ENCODE peak calls at places on chromosomes 12 and 14, in ten cellular contexts. U is GM23248; T is foreskin fibroblast; K is RPMI8226; N is astrocyte of the spinal cord; R is HTR-8/SVneo; G is activated CD8-positive, alpha-beta memory T cell treated with anti-CD3 and anti-CD28 coated beads for 1 hour; F is stimulated activated naive CD8-positive, alpha-beta T cell treated with anti-CD3 and anti-CD28 coated beads, Interleukin-15, amount 100 ng/mL, for 72 hours; C is non-pigmented ciliary epithelial cell; X is KBM-7. S is an unnamed sample.

GRCh38 chr14:54177861-54178591 is 218.8 kb upstream of the CDKN3 start:
- DNase-seq in U (peak), T (no peak), K (no peak), N (peak), R (no peak), G (no peak), F (no peak), C (no peak), X (no peak), S (no peak)

GRCh38 chr14:50062438-50063039 is 53.8 kb downstream of the VCPKMT start:
- DNase-seq in U (peak), T (peak), K (peak), N (peak), R (peak), G (peak), F (peak), C (peak), X (peak), S (no peak)

GRCh38 chr12:34291426-34291901 is 269.2 kb downstream of the ALG10 start:
- DNase-seq in U (no peak), T (no peak), K (no peak), N (no peak), R (no peak), G (no peak), F (no peak), C (no peak), X (no peak), S (no peak)

GRCh38 chr12:48969160-48969771 is 2.3 kb downstream of the WNT10B start:
- DNase-seq in U (no peak), T (no peak), K (no peak), N (no peak), R (no peak), G (no peak), F (no peak), C (no peak), X (no peak), S (no peak)

GRCh38 chr14:99318091-99318958 is 46.3 kb upstream of the BCL11B start:
- DNase-seq in U (no peak), T (no peak), K (no peak), N (no peak), R (no peak), G (no peak), F (no peak), C (no peak), X (no peak), S (no peak)

GRCh38 chr12:47299586-47299985 is 219.8 kb upstream of the AMIGO2 start:
- DNase-seq in U (no peak), T (no peak), K (no peak), N (no peak), R (no peak), G (no peak), F (no peak), C (no peak), X (no peak), S (no peak)

GRCh38 chr12:47767197-47767724 is 5.8 kb upstream of the SLC48A1 start:
- DNase-seq in U (peak), T (no peak), K (peak), N (no peak), R (no peak), G (peak), F (peak), C (no peak), X (no peak), S (peak)

GRCh38 chr14:95069018-95069417 is 88.3 kb downstream of the DICER1 start:
- DNase-seq in U (no peak), T (no peak), K (no peak), N (no peak), R (no peak), G (no peak), F (no peak), C (no peak), X (no peak), S (no peak)

GRCh38 chr12:91781114-91781513 is 364.5 kb downstream of the BTG1 start:
- DNase-seq in U (peak), T (no peak), K (no peak), N (peak), R (no peak), G (no peak), F (no peak), C (no peak), X (no peak), S (no peak)

GRCh38 chr14:69501362-69501964 is 16.9 kb downstream of the PLEKHD1 start:
- DNase-seq in U (no peak), T (no peak), K (no peak), N (peak), R (no peak), G (no peak), F (no peak), C (no peak), X (no peak), S (no peak)

GRCh38 chr12:7189398-7190267 is at the start of gene PEX5:
- DNase-seq in U (peak), T (peak), K (peak), N (peak), R (peak), G (peak), F (peak), C (peak), X (peak), S (peak)

GRCh38 chr12:5376591-5377207 is 55.2 kb upstream of the NTF3 start:
- DNase-seq in U (no peak), T (no peak), K (peak), N (no peak), R (no peak), G (no peak), F (no peak), C (no peak), X (no peak), S (no peak)

GRCh38 chr12:47737936-47738335 is 12.6 kb upstream of the ENDOU start:
- DNase-seq in U (no peak), T (no peak), K (no peak), N (no peak), R (no peak), G (no peak), F (no peak), C (no peak), X (no peak), S (no peak)

GRCh38 chr12:130764475-130765185 is 48.5 kb upstream of the RIMBP2 start:
- DNase-seq in U (peak), T (no peak), K (peak), N (peak), R (no peak), G (no peak), F (peak), C (no peak), X (peak), S (no peak)

GRCh38 chr12:124867389-124867930 is 3.8 kb upstream of the SCARB1 start:
- DNase-seq in U (no peak), T (peak), K (no peak), N (peak), R (no peak), G (no peak), F (no peak), C (peak), X (peak), S (no peak)

GRCh38 chr12:63306476-63306875 is 155.5 kb upstream of the AVPR1A start:
- DNase-seq in U (no peak), T (no peak), K (no peak), N (no peak), R (no peak), G (no peak), F (no peak), C (no peak), X (no peak), S (no peak)

GRCh38 chr14:94100847-94101246 is 9.7 kb upstream of the IFI27 start:
- DNase-seq in U (peak), T (peak), K (no peak), N (peak), R (peak), G (no peak), F (no peak), C (peak), X (no peak), S (no peak)

GRCh38 chr12:61896436-61896835 is 363.8 kb upstream of the USP15 start:
- DNase-seq in U (no peak), T (no peak), K (no peak), N (no peak), R (no peak), G (no peak), F (no peak), C (no peak), X (no peak), S (no peak)

GRCh38 chr14:61034416-61035100 is 53.5 kb downstream of the SLC38A6 start:
- DNase-seq in U (no peak), T (no peak), K (peak), N (no peak), R (no peak), G (no peak), F (no peak), C (no peak), X (peak), S (peak)

GRCh38 chr12:27436029-27436428 is 10.5 kb upstream of the SMCO2 start:
- DNase-seq in U (no peak), T (no peak), K (no peak), N (no peak), R (no peak), G (no peak), F (no peak), C (no peak), X (peak), S (no peak)

GRCh38 chr14:53742226-53742607 is 214.4 kb downstream of the BMP4 start:
- DNase-seq in U (no peak), T (no peak), K (no peak), N (peak), R (no peak), G (no peak), F (no peak), C (no peak), X (no peak), S (no peak)

GRCh38 chr14:74891870-74892269 is 10.2 kb downstream of the DLST start:
- DNase-seq in U (peak), T (no peak), K (no peak), N (peak), R (no peak), G (no peak), F (no peak), C (no peak), X (no peak), S (peak)

GRCh38 chr14:61535032-61535431 is 160.3 kb upstream of the HIF1A start:
- DNase-seq in U (peak), T (no peak), K (no peak), N (no peak), R (no peak), G (no peak), F (no peak), C (no peak), X (no peak), S (no peak)

GRCh38 chr12:107225626-107226025 is 132.3 kb upstream of the CRY1 start:
- DNase-seq in U (peak), T (peak), K (no peak), N (peak), R (peak), G (no peak), F (no peak), C (no peak), X (no peak), S (no peak)

GRCh38 chr12:71295913-71296312 is 138.1 kb upstream of the TSPAN8 start:
- DNase-seq in U (no peak), T (no peak), K (no peak), N (no peak), R (no peak), G (no peak), F (no peak), C (no peak), X (no peak), S (no peak)

GRCh38 chr12:93135286-93136239 is 206.5 kb upstream of the EEA1 start:
- DNase-seq in U (peak), T (peak), K (no peak), N (peak), R (no peak), G (no peak), F (no peak), C (no peak), X (peak), S (no peak)

GRCh38 chr12:87678453-87678852 is 350.7 kb downstream of the C12orf50 start:
- DNase-seq in U (peak), T (no peak), K (no peak), N (no peak), R (no peak), G (no peak), F (no peak), C (no peak), X (no peak), S (no peak)

GRCh38 chr12:94590428-94590827 is 59.9 kb downstream of the TMCC3 start:
- DNase-seq in U (no peak), T (no peak), K (no peak), N (no peak), R (no peak), G (no peak), F (no peak), C (no peak), X (no peak), S (no peak)

GRCh38 chr14:33765251-33765650 is 185.6 kb downstream of the EGLN3 start:
- DNase-seq in U (no peak), T (no peak), K (no peak), N (peak), R (peak), G (no peak), F (no peak), C (no peak), X (peak), S (no peak)

GRCh38 chr14:103746706-103747105 is 31.1 kb downstream of the ZFYVE21 start:
- DNase-seq in U (peak), T (no peak), K (no peak), N (peak), R (no peak), G (no peak), F (no peak), C (no peak), X (no peak), S (no peak)

GRCh38 chr12:96434107-96434506 is 33.9 kb upstream of the CDK17 start:
- DNase-seq in U (peak), T (peak), K (no peak), N (peak), R (peak), G (peak), F (peak), C (peak), X (peak), S (no peak)

GRCh38 chr12:122117979-122118378 is 39.4 kb downstream of the MLXIP start:
- DNase-seq in U (no peak), T (no peak), K (no peak), N (no peak), R (no peak), G (no peak), F (no peak), C (no peak), X (no peak), S (no peak)